ENCODE peak calls at places on chromosomes 13 and 19, in nine cellular contexts. I is GM23248, Q is PC-3, F is OCI-LY7, O is GM23338, E is MM.1S, K is hepatocyte, M is HCT116, U is SK-N-SH. G is an unnamed sample.

GRCh38 chr19:41918653-41919244 is 9.5 kb downstream of the ERFL start:
- DNase-seq in I (no peak), Q (no peak), F (no peak), O (no peak), E (no peak), K (no peak), M (no peak), U (no peak), G (no peak)

GRCh38 chr13:106990594-106990993 is 422.7 kb upstream of the ARGLU1 start:
- DNase-seq in I (no peak), Q (no peak), F (no peak), O (no peak), E (no peak), K (no peak), M (no peak), U (no peak), G (no peak)

GRCh38 chr13:48749699-48750473 is 96.2 kb downstream of the CYSLTR2 start:
- DNase-seq in I (peak; percentile 100), Q (peak; percentile 98), F (peak; percentile 21), O (peak; percentile 82), E (no peak), K (peak; percentile 92), M (peak; percentile 96), U (peak; percentile 35), G (peak; percentile 62)

GRCh38 chr19:15297416-15298224 is 34.7 kb downstream of the BRD4 start:
- DNase-seq in I (peak; percentile 66), Q (peak; percentile 47), F (peak; percentile 75), O (peak; percentile 44), E (no peak), K (peak; percentile 78), M (peak; percentile 59), U (no peak), G (no peak)

GRCh38 chr19:38661166-38661565 is 13.7 kb downstream of the ACTN4 start:
- DNase-seq in I (peak; percentile 63), Q (no peak), F (no peak), O (no peak), E (no peak), K (no peak), M (no peak), U (no peak), G (no peak)

GRCh38 chr13:30421093-30422055 is 919 bp upstream of the UBE2L5 start:
- DNase-seq in I (peak; percentile 94), Q (peak; percentile 72), F (peak; percentile 71), O (peak; percentile 78), E (peak; percentile 40), K (peak; percentile 88), M (no peak), U (peak; percentile 77), G (peak; percentile 90)

GRCh38 chr13:25112856-25113255 is 16.9 kb downstream of the PABPC3 start:
- DNase-seq in I (no peak), Q (no peak), F (no peak), O (no peak), E (no peak), K (no peak), M (no peak), U (no peak), G (no peak)

GRCh38 chr13:42970824-42971669 is 21.0 kb downstream of the EPSTI1 start:
- DNase-seq in I (peak; percentile 66), Q (peak; percentile 70), F (peak; percentile 65), O (peak; percentile 86), E (peak; percentile 53), K (peak; percentile 44), M (peak; percentile 61), U (peak; percentile 70), G (peak; percentile 71)

GRCh38 chr19:42033413-42033812 is 36.6 kb downstream of the GRIK5 start:
- DNase-seq in I (no peak), Q (no peak), F (no peak), O (no peak), E (no peak), K (no peak), M (no peak), U (no peak), G (no peak)

GRCh38 chr19:5045015-5045414 is 76.1 kb downstream of the KDM4B start:
- DNase-seq in I (no peak), Q (no peak), F (no peak), O (no peak), E (no peak), K (no peak), M (no peak), U (no peak), G (no peak)

GRCh38 chr19:12484011-12484370 is 625 bp downstream of the ZNF709 start:
- DNase-seq in I (no peak), Q (no peak), F (no peak), O (no peak), E (no peak), K (no peak), M (no peak), U (no peak), G (no peak)

DNA sequence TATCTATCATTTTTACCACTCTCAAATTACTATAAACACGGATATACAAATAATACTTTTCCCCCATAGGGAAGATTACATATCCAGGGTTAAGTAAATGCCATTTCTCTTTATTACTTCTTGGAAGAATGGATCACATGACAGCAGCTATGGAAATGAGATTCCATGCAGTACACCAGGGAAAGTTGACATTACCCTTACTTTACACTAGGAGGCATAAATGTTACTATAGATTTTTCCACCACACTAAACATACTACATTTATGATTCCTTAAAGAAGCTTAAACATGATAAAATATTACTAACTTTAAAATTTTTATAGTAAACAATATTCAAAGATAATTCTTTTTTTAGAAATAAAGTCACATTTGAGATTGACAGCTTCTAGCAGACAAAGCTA is 611.4 kb downstream of the PCDH9 start:
- DNase-seq in I (peak; percentile 0), Q (peak; percentile 50), F (peak; percentile 34), O (peak; percentile 55), E (peak; percentile 7), K (peak; percentile 62), M (peak; percentile 26), U (peak; percentile 48), G (peak; percentile 7)
- TF ChIP-seq EZH2phosphoT487 in I (no peak), Q (no peak), F (no peak), O (no peak), E (no peak), K (no peak), M (no peak), U (no peak), G (no peak)

DNA sequence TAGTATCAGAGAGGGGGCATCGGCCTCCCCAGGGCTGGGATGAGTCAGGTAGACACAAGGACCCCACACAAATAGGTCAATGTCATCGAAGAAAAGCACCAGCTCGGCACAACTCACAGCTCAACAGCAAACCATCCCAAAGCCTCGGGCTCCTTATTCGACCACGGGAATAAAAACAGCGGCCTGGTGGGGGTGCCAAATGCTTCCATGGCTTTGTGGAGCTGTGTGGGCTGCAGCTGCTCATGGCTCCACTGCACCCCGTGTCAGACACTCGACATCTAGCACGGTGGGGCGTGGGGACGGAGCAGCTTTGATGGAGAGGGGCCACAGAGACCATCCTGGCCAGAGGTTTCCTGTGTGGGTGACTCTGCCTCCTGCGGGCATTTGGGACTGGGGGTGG is 212.5 kb upstream of the SOX1 start:
- DNase-seq in I (no peak), Q (no peak), F (no peak), O (peak; percentile 26), E (no peak), K (no peak), M (no peak), U (no peak), G (no peak)
- TF ChIP-seq EZH2phosphoT487 in I (no peak), Q (no peak), F (no peak), O (no peak), E (no peak), K (no peak), M (no peak), U (no peak), G (no peak)

GRCh38 chr13:41649659-41650058 is 192.3 kb downstream of the RGCC start:
- DNase-seq in I (peak; percentile 49), Q (peak; percentile 43), F (peak; percentile 60), O (peak; percentile 64), E (no peak), K (no peak), M (peak; percentile 22), U (no peak), G (peak; percentile 46)
- TF ChIP-seq EZH2phosphoT487 in I (no peak), Q (no peak), F (no peak), O (no peak), E (no peak), K (no peak), M (no peak), U (no peak), G (no peak)

GRCh38 chr13:108508263-108508662 is 121.1 kb upstream of the MYO16 start:
- DNase-seq in I (peak; percentile 15), Q (peak; percentile 15), F (peak; percentile 0), O (peak; percentile 79), E (no peak), K (peak; percentile 43), M (peak; percentile 16), U (peak; percentile 39), G (peak; percentile 77)
- TF ChIP-seq EZH2phosphoT487 in I (no peak), Q (no peak), F (no peak), O (no peak), E (no peak), K (no peak), M (no peak), U (no peak), G (no peak)

DNA sequence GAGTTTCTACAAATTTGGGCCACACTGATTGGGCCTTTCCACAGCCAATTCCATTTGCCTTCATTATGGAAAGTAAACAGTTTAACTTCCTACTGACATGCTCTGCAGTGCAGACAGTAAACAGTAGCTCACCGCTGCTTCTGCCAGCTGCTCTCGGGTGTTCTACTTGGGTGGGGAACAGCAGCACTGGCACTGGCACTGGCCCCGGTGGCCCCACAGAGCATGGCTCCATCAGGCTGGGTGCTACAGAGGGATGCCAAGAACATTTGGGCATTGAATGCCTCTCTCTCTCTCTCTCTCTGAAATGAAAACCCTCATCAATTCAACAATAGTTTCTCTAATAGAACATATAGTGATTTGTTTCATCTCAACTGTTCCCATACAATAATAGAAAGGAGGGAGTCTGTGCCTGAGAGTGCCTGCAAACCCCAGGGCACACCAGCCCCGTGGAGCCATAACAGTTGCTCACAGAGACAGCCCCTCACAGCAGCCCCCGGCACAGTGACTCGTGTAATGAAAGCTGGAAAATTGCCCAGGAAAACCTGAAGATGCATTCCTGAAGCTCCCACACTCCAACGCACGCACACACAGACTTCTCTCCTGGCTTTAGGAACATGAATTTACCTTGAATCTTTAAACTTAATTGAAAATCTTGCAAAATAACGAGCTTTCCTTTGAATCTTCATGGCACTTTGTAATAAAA is 38.2 kb upstream of the GJB6 start:
- DNase-seq in I (no peak), Q (no peak), F (no peak), O (no peak), E (no peak), K (peak; percentile 40), M (no peak), U (no peak), G (no peak)
- TF ChIP-seq EZH2phosphoT487 in I (no peak), Q (no peak), F (no peak), O (no peak), E (no peak), K (no peak), M (no peak), U (no peak), G (no peak)